ENCODE peak calls at places on chromosomes 3 and 15, in five cellular contexts. Y is OCI-LY7, F is HCT116, P is IMR-90, G is fibroblast of pulmonary artery. D is an unnamed sample.
A peak's percentile ranks its signal among the peaks of the same experiment; 100 is the strongest.

GRCh38 chr15:57548835-57549234 is 42.9 kb upstream of the MYZAP start:
- DNase-seq in Y (no peak), F (no peak), P (no peak), G (no peak), D (no peak)

GRCh38 chr15:37101634-37102314 is 1.4 kb upstream of the MEIS2 start:
- DNase-seq in Y (peak; percentile 81), F (peak; percentile 21), P (peak; percentile 70), G (peak; percentile 86), D (peak; percentile 78)

GRCh38 chr3:135393898-135394525 is 571.5 kb upstream of the PPP2R3A start:
- DNase-seq in Y (no peak), F (no peak), P (no peak), G (no peak), D (no peak)

GRCh38 chr3:37163262-37164020 is 10.9 kb downstream of the LRRFIP2 start:
- DNase-seq in Y (no peak), F (no peak), P (peak; percentile 82), G (peak; percentile 62), D (peak; percentile 80)

GRCh38 chr3:66618066-66618465 is 117.2 kb upstream of the LRIG1 start:
- DNase-seq in Y (no peak), F (no peak), P (peak; percentile 56), G (no peak), D (no peak)

GRCh38 chr3:84946240-84946639 is 12.5 kb upstream of the CADM2 start:
- DNase-seq in Y (no peak), F (no peak), P (no peak), G (no peak), D (no peak)

GRCh38 chr3:18466136-18466535 is 41.0 kb upstream of the SATB1 start:
- DNase-seq in Y (no peak), F (no peak), P (no peak), G (no peak), D (no peak)

GRCh38 chr3:43503067-43503728 is 118.6 kb downstream of the ANO10 start:
- DNase-seq in Y (peak; percentile 32), F (peak; percentile 12), P (peak; percentile 46), G (peak; percentile 65), D (peak; percentile 64)

GRCh38 chr3:127606086-127606805 is 8.0 kb downstream of the MCM2 start:
- DNase-seq in Y (no peak), F (no peak), P (no peak), G (no peak), D (no peak)

GRCh38 chr3:78798266-78798832 is 969.4 kb downstream of the ROBO1 start:
- DNase-seq in Y (no peak), F (no peak), P (no peak), G (no peak), D (no peak)

GRCh38 chr3:126212629-126213375 is 32.4 kb upstream of the ALDH1L1 start:
- DNase-seq in Y (no peak), F (no peak), P (peak; percentile 12), G (peak; percentile 52), D (peak; percentile 42)

GRCh38 chr3:184335291-184335660 is 2.1 kb upstream of the FAM131A start:
- DNase-seq in Y (no peak), F (no peak), P (no peak), G (no peak), D (no peak)

GRCh38 chr15:71374607-71375352 is 259.5 kb downstream of the THSD4 start:
- DNase-seq in Y (no peak), F (no peak), P (peak; percentile 82), G (peak; percentile 51), D (no peak)

GRCh38 chr15:62896380-62896866 is 146.1 kb upstream of the TPM1 start:
- DNase-seq in Y (no peak), F (peak; percentile 67), P (no peak), G (peak; percentile 46), D (no peak)

GRCh38 chr3:45677045-45677436 is 12.2 kb upstream of the SACM1L start:
- DNase-seq in Y (no peak), F (no peak), P (peak; percentile 66), G (peak; percentile 84), D (peak; percentile 72)
- H3K4me3 ChIP-seq in Y (no peak overlapping the region), F (no peak overlapping the region), P (no peak overlapping the region), G (no peak overlapping the region), D (no peak overlapping the region)

DNA sequence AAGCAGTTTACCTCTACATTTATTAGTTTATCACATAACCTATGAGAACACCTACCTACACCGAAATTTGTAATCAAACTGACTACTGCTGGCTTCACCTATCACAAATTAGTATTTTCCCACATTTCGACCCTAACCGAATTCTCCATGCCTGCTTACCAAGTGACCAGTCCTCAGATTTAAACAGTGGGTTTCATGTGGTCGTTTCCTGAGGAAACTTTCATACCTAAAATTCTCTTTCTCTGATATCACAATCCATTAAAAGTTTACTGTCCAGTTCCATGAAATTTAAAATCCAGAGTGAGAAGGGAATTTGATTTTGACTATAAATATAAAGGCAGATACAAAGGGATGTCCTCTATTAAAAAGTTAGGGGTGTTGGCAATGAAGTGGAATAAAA is 1.9 kb downstream of the PLOD2 start:
- DNase-seq in Y (no peak), F (no peak), P (no peak), G (no peak), D (no peak)
- H3K4me3 ChIP-seq in Y (no peak overlapping the region), F (no peak overlapping the region), P (peak overlapping the region; percentile 91), G (peak overlapping the region; percentile 67), D (peak overlapping the region; percentile 67)

DNA sequence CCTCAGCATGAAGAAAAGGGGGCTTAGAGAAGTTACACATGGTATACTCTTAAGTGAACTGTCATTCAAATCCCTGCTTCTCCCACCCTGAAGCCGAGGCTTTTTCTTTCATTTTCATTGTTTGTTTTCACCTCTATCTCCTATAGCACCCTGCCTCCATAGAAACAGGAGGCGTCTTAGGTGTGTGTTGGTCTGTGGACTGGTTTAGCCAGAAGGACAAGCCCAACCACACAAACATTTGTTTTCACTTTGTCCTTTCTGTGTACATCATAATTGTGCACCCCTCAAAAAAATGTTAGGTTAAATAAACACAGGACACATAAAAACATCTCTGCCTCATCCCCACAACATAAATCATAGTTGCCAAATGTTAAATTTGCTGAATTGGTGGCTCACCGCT is 73.3 kb upstream of the UBE2E2 start:
- DNase-seq in Y (no peak), F (no peak), P (no peak), G (peak; percentile 44), D (peak; percentile 19)
- H3K4me3 ChIP-seq in Y (no peak overlapping the region), F (no peak overlapping the region), P (no peak overlapping the region), G (peak overlapping the region; percentile 32), D (no peak overlapping the region)

GRCh38 chr3:97347780-97348179 is 416.8 kb upstream of the ARL6 start:
- DNase-seq in Y (no peak), F (no peak), P (no peak), G (no peak), D (no peak)
- H3K4me3 ChIP-seq in Y (no peak overlapping the region), F (no peak overlapping the region), P (no peak overlapping the region), G (no peak overlapping the region), D (no peak overlapping the region)

D was measured in cardiac fibroblast.